ENCODE peak calls at places on chromosomes 16 and 17, in eight cellular contexts. One of them, this sample, is unnamed.

GRCh38 chr16:730666-731509 is 4.0 kb downstream of the HAGHL start:
- DNase-seq in lung microvascular endothelial cell: no peak
- DNase-seq in AG04450: no peak
- DNase-seq in ureter: no peak
- DNase-seq in activated T-helper 9 cell treated with anti-CD3 and anti-CD28 coated beads, Interleukin-2, amount 50 U/mL, for 16 hours: no peak
- DNase-seq in stimulated activated CD4-positive, alpha-beta T cell treated with anti-CD3 and anti-CD28 coated beads, Interleukin-15, amount 100 ng/mL, for 24 hours: no peak
- DNase-seq in hypothalamus: no peak
- DNase-seq in stromal cell of bone marrow: no peak
- DNase-seq in this sample: no peak

GRCh38 chr16:19835989-19836421 is 48.6 kb downstream of the GPRC5B start:
- DNase-seq in lung microvascular endothelial cell: no peak
- DNase-seq in AG04450: peak
- DNase-seq in ureter: no peak
- DNase-seq in activated T-helper 9 cell treated with anti-CD3 and anti-CD28 coated beads, Interleukin-2, amount 50 U/mL, for 16 hours: no peak
- DNase-seq in stimulated activated CD4-positive, alpha-beta T cell treated with anti-CD3 and anti-CD28 coated beads, Interleukin-15, amount 100 ng/mL, for 24 hours: no peak
- DNase-seq in hypothalamus: no peak
- DNase-seq in stromal cell of bone marrow: peak
- DNase-seq in this sample: no peak

GRCh38 chr16:55341681-55342080 is 17.7 kb downstream of the IRX6 start:
- DNase-seq in lung microvascular endothelial cell: no peak
- DNase-seq in AG04450: no peak
- DNase-seq in ureter: no peak
- DNase-seq in activated T-helper 9 cell treated with anti-CD3 and anti-CD28 coated beads, Interleukin-2, amount 50 U/mL, for 16 hours: no peak
- DNase-seq in stimulated activated CD4-positive, alpha-beta T cell treated with anti-CD3 and anti-CD28 coated beads, Interleukin-15, amount 100 ng/mL, for 24 hours: no peak
- DNase-seq in hypothalamus: no peak
- DNase-seq in stromal cell of bone marrow: no peak
- DNase-seq in this sample: no peak

GRCh38 chr17:14776791-14777190 is 475.9 kb downstream of the HS3ST3B1 start:
- DNase-seq in lung microvascular endothelial cell: no peak
- DNase-seq in AG04450: no peak
- DNase-seq in ureter: no peak
- DNase-seq in activated T-helper 9 cell treated with anti-CD3 and anti-CD28 coated beads, Interleukin-2, amount 50 U/mL, for 16 hours: no peak
- DNase-seq in stimulated activated CD4-positive, alpha-beta T cell treated with anti-CD3 and anti-CD28 coated beads, Interleukin-15, amount 100 ng/mL, for 24 hours: no peak
- DNase-seq in hypothalamus: no peak
- DNase-seq in stromal cell of bone marrow: no peak
- DNase-seq in this sample: no peak

GRCh38 chr17:50201226-50201854 is at the start of gene COL1A1:
- DNase-seq in lung microvascular endothelial cell: no peak
- DNase-seq in AG04450: no peak
- DNase-seq in ureter: peak
- DNase-seq in activated T-helper 9 cell treated with anti-CD3 and anti-CD28 coated beads, Interleukin-2, amount 50 U/mL, for 16 hours: no peak
- DNase-seq in stimulated activated CD4-positive, alpha-beta T cell treated with anti-CD3 and anti-CD28 coated beads, Interleukin-15, amount 100 ng/mL, for 24 hours: no peak
- DNase-seq in hypothalamus: no peak
- DNase-seq in stromal cell of bone marrow: peak
- DNase-seq in this sample: no peak

GRCh38 chr16:66658143-66658859 is 38.2 kb downstream of the CMTM4 start:
- DNase-seq in lung microvascular endothelial cell: no peak
- DNase-seq in AG04450: no peak
- DNase-seq in ureter: no peak
- DNase-seq in activated T-helper 9 cell treated with anti-CD3 and anti-CD28 coated beads, Interleukin-2, amount 50 U/mL, for 16 hours: no peak
- DNase-seq in stimulated activated CD4-positive, alpha-beta T cell treated with anti-CD3 and anti-CD28 coated beads, Interleukin-15, amount 100 ng/mL, for 24 hours: no peak
- DNase-seq in hypothalamus: no peak
- DNase-seq in stromal cell of bone marrow: no peak
- DNase-seq in this sample: no peak

GRCh38 chr16:70766176-70766575 is 34.8 kb downstream of the VAC14 start:
- DNase-seq in lung microvascular endothelial cell: no peak
- DNase-seq in AG04450: no peak
- DNase-seq in ureter: no peak
- DNase-seq in activated T-helper 9 cell treated with anti-CD3 and anti-CD28 coated beads, Interleukin-2, amount 50 U/mL, for 16 hours: no peak
- DNase-seq in stimulated activated CD4-positive, alpha-beta T cell treated with anti-CD3 and anti-CD28 coated beads, Interleukin-15, amount 100 ng/mL, for 24 hours: no peak
- DNase-seq in hypothalamus: no peak
- DNase-seq in stromal cell of bone marrow: no peak
- DNase-seq in this sample: no peak

GRCh38 chr17:43389022-43389947 is 9.5 kb upstream of the ARL4D start:
- DNase-seq in lung microvascular endothelial cell: peak
- DNase-seq in AG04450: no peak
- DNase-seq in ureter: peak
- DNase-seq in activated T-helper 9 cell treated with anti-CD3 and anti-CD28 coated beads, Interleukin-2, amount 50 U/mL, for 16 hours: peak
- DNase-seq in stimulated activated CD4-positive, alpha-beta T cell treated with anti-CD3 and anti-CD28 coated beads, Interleukin-15, amount 100 ng/mL, for 24 hours: peak
- DNase-seq in hypothalamus: peak
- DNase-seq in stromal cell of bone marrow: peak
- DNase-seq in this sample: peak

GRCh38 chr16:56362706-56363105 is 62.6 kb downstream of the AMFR start:
- DNase-seq in lung microvascular endothelial cell: no peak
- DNase-seq in AG04450: no peak
- DNase-seq in ureter: no peak
- DNase-seq in activated T-helper 9 cell treated with anti-CD3 and anti-CD28 coated beads, Interleukin-2, amount 50 U/mL, for 16 hours: no peak
- DNase-seq in stimulated activated CD4-positive, alpha-beta T cell treated with anti-CD3 and anti-CD28 coated beads, Interleukin-15, amount 100 ng/mL, for 24 hours: no peak
- DNase-seq in hypothalamus: no peak
- DNase-seq in stromal cell of bone marrow: no peak
- DNase-seq in this sample: no peak

GRCh38 chr16:491225-491919 is 36.1 kb upstream of the CAPN15 start:
- DNase-seq in lung microvascular endothelial cell: no peak
- DNase-seq in AG04450: no peak
- DNase-seq in ureter: no peak
- DNase-seq in activated T-helper 9 cell treated with anti-CD3 and anti-CD28 coated beads, Interleukin-2, amount 50 U/mL, for 16 hours: no peak
- DNase-seq in stimulated activated CD4-positive, alpha-beta T cell treated with anti-CD3 and anti-CD28 coated beads, Interleukin-15, amount 100 ng/mL, for 24 hours: no peak
- DNase-seq in hypothalamus: no peak
- DNase-seq in stromal cell of bone marrow: no peak
- DNase-seq in this sample: no peak

GRCh38 chr16:71201054-71201453 is 29.5 kb downstream of the HYDIN start:
- DNase-seq in lung microvascular endothelial cell: no peak
- DNase-seq in AG04450: no peak
- DNase-seq in ureter: no peak
- DNase-seq in activated T-helper 9 cell treated with anti-CD3 and anti-CD28 coated beads, Interleukin-2, amount 50 U/mL, for 16 hours: no peak
- DNase-seq in stimulated activated CD4-positive, alpha-beta T cell treated with anti-CD3 and anti-CD28 coated beads, Interleukin-15, amount 100 ng/mL, for 24 hours: no peak
- DNase-seq in hypothalamus: no peak
- DNase-seq in stromal cell of bone marrow: no peak
- DNase-seq in this sample: no peak

GRCh38 chr17:33012522-33013033 is 20.9 kb downstream of the SPACA3 start:
- DNase-seq in lung microvascular endothelial cell: no peak
- DNase-seq in AG04450: peak
- DNase-seq in ureter: no peak
- DNase-seq in activated T-helper 9 cell treated with anti-CD3 and anti-CD28 coated beads, Interleukin-2, amount 50 U/mL, for 16 hours: no peak
- DNase-seq in stimulated activated CD4-positive, alpha-beta T cell treated with anti-CD3 and anti-CD28 coated beads, Interleukin-15, amount 100 ng/mL, for 24 hours: no peak
- DNase-seq in hypothalamus: no peak
- DNase-seq in stromal cell of bone marrow: peak
- DNase-seq in this sample: peak

GRCh38 chr17:21186399-21187187 is 27.4 kb downstream of the TMEM11 start:
- DNase-seq in lung microvascular endothelial cell: peak
- DNase-seq in AG04450: no peak
- DNase-seq in ureter: no peak
- DNase-seq in activated T-helper 9 cell treated with anti-CD3 and anti-CD28 coated beads, Interleukin-2, amount 50 U/mL, for 16 hours: no peak
- DNase-seq in stimulated activated CD4-positive, alpha-beta T cell treated with anti-CD3 and anti-CD28 coated beads, Interleukin-15, amount 100 ng/mL, for 24 hours: no peak
- DNase-seq in hypothalamus: no peak
- DNase-seq in stromal cell of bone marrow: no peak
- DNase-seq in this sample: no peak

GRCh38 chr17:17361543-17362511 is 58.7 kb downstream of the NT5M start:
- DNase-seq in lung microvascular endothelial cell: no peak
- DNase-seq in AG04450: no peak
- DNase-seq in ureter: no peak
- DNase-seq in activated T-helper 9 cell treated with anti-CD3 and anti-CD28 coated beads, Interleukin-2, amount 50 U/mL, for 16 hours: no peak
- DNase-seq in stimulated activated CD4-positive, alpha-beta T cell treated with anti-CD3 and anti-CD28 coated beads, Interleukin-15, amount 100 ng/mL, for 24 hours: no peak
- DNase-seq in hypothalamus: no peak
- DNase-seq in stromal cell of bone marrow: no peak
- DNase-seq in this sample: no peak

GRCh38 chr17:78227455-78227916 is 3.9 kb upstream of the TMEM235 start:
- DNase-seq in lung microvascular endothelial cell: peak
- DNase-seq in AG04450: no peak
- DNase-seq in ureter: no peak
- DNase-seq in activated T-helper 9 cell treated with anti-CD3 and anti-CD28 coated beads, Interleukin-2, amount 50 U/mL, for 16 hours: no peak
- DNase-seq in stimulated activated CD4-positive, alpha-beta T cell treated with anti-CD3 and anti-CD28 coated beads, Interleukin-15, amount 100 ng/mL, for 24 hours: no peak
- DNase-seq in hypothalamus: no peak
- DNase-seq in stromal cell of bone marrow: no peak
- DNase-seq in this sample: no peak

GRCh38 chr16:525520-526180 is 1.9 kb upstream of the CAPN15 start:
- DNase-seq in lung microvascular endothelial cell: no peak
- DNase-seq in AG04450: peak
- DNase-seq in ureter: no peak
- DNase-seq in activated T-helper 9 cell treated with anti-CD3 and anti-CD28 coated beads, Interleukin-2, amount 50 U/mL, for 16 hours: peak
- DNase-seq in stimulated activated CD4-positive, alpha-beta T cell treated with anti-CD3 and anti-CD28 coated beads, Interleukin-15, amount 100 ng/mL, for 24 hours: peak
- DNase-seq in hypothalamus: no peak
- DNase-seq in stromal cell of bone marrow: peak
- DNase-seq in this sample: no peak

GRCh38 chr17:13775450-13775849 is 173.7 kb upstream of the HS3ST3A1 start:
- DNase-seq in lung microvascular endothelial cell: no peak
- DNase-seq in AG04450: no peak
- DNase-seq in ureter: no peak
- DNase-seq in activated T-helper 9 cell treated with anti-CD3 and anti-CD28 coated beads, Interleukin-2, amount 50 U/mL, for 16 hours: no peak
- DNase-seq in stimulated activated CD4-positive, alpha-beta T cell treated with anti-CD3 and anti-CD28 coated beads, Interleukin-15, amount 100 ng/mL, for 24 hours: no peak
- DNase-seq in hypothalamus: no peak
- DNase-seq in stromal cell of bone marrow: no peak
- DNase-seq in this sample: no peak

GRCh38 chr16:13453938-13454553 is 465.9 kb upstream of the ERCC4 start:
- DNase-seq in lung microvascular endothelial cell: no peak
- DNase-seq in AG04450: no peak
- DNase-seq in ureter: no peak
- DNase-seq in activated T-helper 9 cell treated with anti-CD3 and anti-CD28 coated beads, Interleukin-2, amount 50 U/mL, for 16 hours: no peak
- DNase-seq in stimulated activated CD4-positive, alpha-beta T cell treated with anti-CD3 and anti-CD28 coated beads, Interleukin-15, amount 100 ng/mL, for 24 hours: peak
- DNase-seq in hypothalamus: no peak
- DNase-seq in stromal cell of bone marrow: peak
- DNase-seq in this sample: peak

GRCh38 chr17:13421581-13421980 is 180.1 kb downstream of the HS3ST3A1 start:
- DNase-seq in lung microvascular endothelial cell: no peak
- DNase-seq in AG04450: no peak
- DNase-seq in ureter: no peak
- DNase-seq in activated T-helper 9 cell treated with anti-CD3 and anti-CD28 coated beads, Interleukin-2, amount 50 U/mL, for 16 hours: no peak
- DNase-seq in stimulated activated CD4-positive, alpha-beta T cell treated with anti-CD3 and anti-CD28 coated beads, Interleukin-15, amount 100 ng/mL, for 24 hours: no peak
- DNase-seq in hypothalamus: no peak
- DNase-seq in stromal cell of bone marrow: peak
- DNase-seq in this sample: no peak

GRCh38 chr16:87249425-87249824 is 67.8 kb downstream of the C16orf95 start:
- DNase-seq in lung microvascular endothelial cell: no peak
- DNase-seq in AG04450: no peak
- DNase-seq in ureter: no peak
- DNase-seq in activated T-helper 9 cell treated with anti-CD3 and anti-CD28 coated beads, Interleukin-2, amount 50 U/mL, for 16 hours: no peak
- DNase-seq in stimulated activated CD4-positive, alpha-beta T cell treated with anti-CD3 and anti-CD28 coated beads, Interleukin-15, amount 100 ng/mL, for 24 hours: no peak
- DNase-seq in hypothalamus: no peak
- DNase-seq in stromal cell of bone marrow: no peak
- DNase-seq in this sample: no peak

GRCh38 chr16:88456356-88457292 is 3.5 kb downstream of the ZFPM1 start:
- DNase-seq in lung microvascular endothelial cell: no peak
- DNase-seq in AG04450: no peak
- DNase-seq in ureter: no peak
- DNase-seq in activated T-helper 9 cell treated with anti-CD3 and anti-CD28 coated beads, Interleukin-2, amount 50 U/mL, for 16 hours: peak
- DNase-seq in stimulated activated CD4-positive, alpha-beta T cell treated with anti-CD3 and anti-CD28 coated beads, Interleukin-15, amount 100 ng/mL, for 24 hours: peak
- DNase-seq in hypothalamus: no peak
- DNase-seq in stromal cell of bone marrow: no peak
- DNase-seq in this sample: no peak

GRCh38 chr16:73051903-73052302 is 4.0 kb upstream of the ZFHX3 start:
- DNase-seq in lung microvascular endothelial cell: peak
- DNase-seq in AG04450: no peak
- DNase-seq in ureter: no peak
- DNase-seq in activated T-helper 9 cell treated with anti-CD3 and anti-CD28 coated beads, Interleukin-2, amount 50 U/mL, for 16 hours: no peak
- DNase-seq in stimulated activated CD4-positive, alpha-beta T cell treated with anti-CD3 and anti-CD28 coated beads, Interleukin-15, amount 100 ng/mL, for 24 hours: no peak
- DNase-seq in hypothalamus: no peak
- DNase-seq in stromal cell of bone marrow: no peak
- DNase-seq in this sample: no peak

GRCh38 chr16:28873543-28874201 is 4.6 kb upstream of the ATP2A1 start:
- DNase-seq in lung microvascular endothelial cell: peak
- DNase-seq in AG04450: no peak
- DNase-seq in ureter: no peak
- DNase-seq in activated T-helper 9 cell treated with anti-CD3 and anti-CD28 coated beads, Interleukin-2, amount 50 U/mL, for 16 hours: peak
- DNase-seq in stimulated activated CD4-positive, alpha-beta T cell treated with anti-CD3 and anti-CD28 coated beads, Interleukin-15, amount 100 ng/mL, for 24 hours: peak
- DNase-seq in hypothalamus: no peak
- DNase-seq in stromal cell of bone marrow: no peak
- DNase-seq in this sample: no peak

GRCh38 chr16:88084881-88085280 is 133.6 kb downstream of the BANP start:
- DNase-seq in lung microvascular endothelial cell: no peak
- DNase-seq in AG04450: no peak
- DNase-seq in ureter: no peak
- DNase-seq in activated T-helper 9 cell treated with anti-CD3 and anti-CD28 coated beads, Interleukin-2, amount 50 U/mL, for 16 hours: no peak
- DNase-seq in stimulated activated CD4-positive, alpha-beta T cell treated with anti-CD3 and anti-CD28 coated beads, Interleukin-15, amount 100 ng/mL, for 24 hours: no peak
- DNase-seq in hypothalamus: no peak
- DNase-seq in stromal cell of bone marrow: peak
- DNase-seq in this sample: no peak

GRCh38 chr16:54318941-54319340 is 32.4 kb upstream of the IRX3 start:
- DNase-seq in lung microvascular endothelial cell: no peak
- DNase-seq in AG04450: no peak
- DNase-seq in ureter: no peak
- DNase-seq in activated T-helper 9 cell treated with anti-CD3 and anti-CD28 coated beads, Interleukin-2, amount 50 U/mL, for 16 hours: no peak
- DNase-seq in stimulated activated CD4-positive, alpha-beta T cell treated with anti-CD3 and anti-CD28 coated beads, Interleukin-15, amount 100 ng/mL, for 24 hours: no peak
- DNase-seq in hypothalamus: no peak
- DNase-seq in stromal cell of bone marrow: peak
- DNase-seq in this sample: no peak

GRCh38 chr17:79463421-79464309 is 147.2 kb downstream of the RBFOX3 start:
- DNase-seq in lung microvascular endothelial cell: no peak
- DNase-seq in AG04450: no peak
- DNase-seq in ureter: no peak
- DNase-seq in activated T-helper 9 cell treated with anti-CD3 and anti-CD28 coated beads, Interleukin-2, amount 50 U/mL, for 16 hours: no peak
- DNase-seq in stimulated activated CD4-positive, alpha-beta T cell treated with anti-CD3 and anti-CD28 coated beads, Interleukin-15, amount 100 ng/mL, for 24 hours: no peak
- DNase-seq in hypothalamus: no peak
- DNase-seq in stromal cell of bone marrow: no peak
- DNase-seq in this sample: no peak

GRCh38 chr17:81978901-81979298 is 1.5 kb downstream of the ASPSCR1 start:
- DNase-seq in lung microvascular endothelial cell: no peak
- DNase-seq in AG04450: no peak
- DNase-seq in ureter: no peak
- DNase-seq in activated T-helper 9 cell treated with anti-CD3 and anti-CD28 coated beads, Interleukin-2, amount 50 U/mL, for 16 hours: no peak
- DNase-seq in stimulated activated CD4-positive, alpha-beta T cell treated with anti-CD3 and anti-CD28 coated beads, Interleukin-15, amount 100 ng/mL, for 24 hours: no peak
- DNase-seq in hypothalamus: no peak
- DNase-seq in stromal cell of bone marrow: no peak
- DNase-seq in this sample: no peak

GRCh38 chr17:76240461-76241204 is at the start of gene RNF157:
- DNase-seq in lung microvascular endothelial cell: peak
- DNase-seq in AG04450: no peak
- DNase-seq in ureter: no peak
- DNase-seq in activated T-helper 9 cell treated with anti-CD3 and anti-CD28 coated beads, Interleukin-2, amount 50 U/mL, for 16 hours: peak
- DNase-seq in stimulated activated CD4-positive, alpha-beta T cell treated with anti-CD3 and anti-CD28 coated beads, Interleukin-15, amount 100 ng/mL, for 24 hours: peak
- DNase-seq in hypothalamus: no peak
- DNase-seq in stromal cell of bone marrow: no peak
- DNase-seq in this sample: no peak

GRCh38 chr16:1548234-1548633 is 14.8 kb downstream of the TMEM204 start:
- DNase-seq in lung microvascular endothelial cell: peak
- DNase-seq in AG04450: no peak
- DNase-seq in ureter: no peak
- DNase-seq in activated T-helper 9 cell treated with anti-CD3 and anti-CD28 coated beads, Interleukin-2, amount 50 U/mL, for 16 hours: no peak
- DNase-seq in stimulated activated CD4-positive, alpha-beta T cell treated with anti-CD3 and anti-CD28 coated beads, Interleukin-15, amount 100 ng/mL, for 24 hours: no peak
- DNase-seq in hypothalamus: no peak
- DNase-seq in stromal cell of bone marrow: no peak
- DNase-seq in this sample: no peak

GRCh38 chr17:65799454-65799853 is 238.0 kb upstream of the AXIN2 start:
- DNase-seq in lung microvascular endothelial cell: no peak
- DNase-seq in AG04450: no peak
- DNase-seq in ureter: no peak
- DNase-seq in activated T-helper 9 cell treated with anti-CD3 and anti-CD28 coated beads, Interleukin-2, amount 50 U/mL, for 16 hours: no peak
- DNase-seq in stimulated activated CD4-positive, alpha-beta T cell treated with anti-CD3 and anti-CD28 coated beads, Interleukin-15, amount 100 ng/mL, for 24 hours: peak
- DNase-seq in hypothalamus: no peak
- DNase-seq in stromal cell of bone marrow: no peak
- DNase-seq in this sample: no peak

GRCh38 chr17:33318241-33318640 is 25.1 kb upstream of the ASIC2 start:
- DNase-seq in lung microvascular endothelial cell: no peak
- DNase-seq in AG04450: no peak
- DNase-seq in ureter: no peak
- DNase-seq in activated T-helper 9 cell treated with anti-CD3 and anti-CD28 coated beads, Interleukin-2, amount 50 U/mL, for 16 hours: no peak
- DNase-seq in stimulated activated CD4-positive, alpha-beta T cell treated with anti-CD3 and anti-CD28 coated beads, Interleukin-15, amount 100 ng/mL, for 24 hours: no peak
- DNase-seq in hypothalamus: no peak
- DNase-seq in stromal cell of bone marrow: no peak
- DNase-seq in this sample: no peak

GRCh38 chr17:39579318-39580081 is 28.2 kb downstream of the NEUROD2 start:
- DNase-seq in lung microvascular endothelial cell: peak
- DNase-seq in AG04450: no peak
- DNase-seq in ureter: no peak
- DNase-seq in activated T-helper 9 cell treated with anti-CD3 and anti-CD28 coated beads, Interleukin-2, amount 50 U/mL, for 16 hours: no peak
- DNase-seq in stimulated activated CD4-positive, alpha-beta T cell treated with anti-CD3 and anti-CD28 coated beads, Interleukin-15, amount 100 ng/mL, for 24 hours: no peak
- DNase-seq in hypothalamus: no peak
- DNase-seq in stromal cell of bone marrow: no peak
- DNase-seq in this sample: no peak

GRCh38 chr17:34639706-34640425 is 60.5 kb downstream of the TMEM132E start:
- DNase-seq in lung microvascular endothelial cell: no peak
- DNase-seq in AG04450: no peak
- DNase-seq in ureter: no peak
- DNase-seq in activated T-helper 9 cell treated with anti-CD3 and anti-CD28 coated beads, Interleukin-2, amount 50 U/mL, for 16 hours: no peak
- DNase-seq in stimulated activated CD4-positive, alpha-beta T cell treated with anti-CD3 and anti-CD28 coated beads, Interleukin-15, amount 100 ng/mL, for 24 hours: no peak
- DNase-seq in hypothalamus: no peak
- DNase-seq in stromal cell of bone marrow: no peak
- DNase-seq in this sample: no peak

GRCh38 chr16:30368122-30368791 is 2.0 kb downstream of the TBC1D10B start:
- DNase-seq in lung microvascular endothelial cell: peak
- DNase-seq in AG04450: no peak
- DNase-seq in ureter: no peak
- DNase-seq in activated T-helper 9 cell treated with anti-CD3 and anti-CD28 coated beads, Interleukin-2, amount 50 U/mL, for 16 hours: no peak
- DNase-seq in stimulated activated CD4-positive, alpha-beta T cell treated with anti-CD3 and anti-CD28 coated beads, Interleukin-15, amount 100 ng/mL, for 24 hours: no peak
- DNase-seq in hypothalamus: no peak
- DNase-seq in stromal cell of bone marrow: peak
- DNase-seq in this sample: no peak

This sample was measured in smooth muscle cell of the brain vasculature.